ENCODE peak calls at places on chromosomes 1 and 21, in six cellular contexts. One of them, this sample, is unnamed. For H3K9me3, the result is how much of the 10 kb centered on the place peaks cover.

GRCh38 chr1:82838066-82838465 is 1037.3 kb downstream of the ADGRL2 start:
- DNase-seq in tibial artery: no peak
- DNase-seq in ovary: no peak
- DNase-seq in AG04450: no peak
- DNase-seq in effector memory CD4-positive, alpha-beta T cell: no peak
- DNase-seq in body of pancreas: no peak
- DNase-seq in this sample: no peak

GRCh38 chr1:165904948-165905347 is 77.5 kb downstream of the UCK2 start:
- DNase-seq in tibial artery: no peak
- DNase-seq in ovary: no peak
- DNase-seq in AG04450: no peak
- DNase-seq in effector memory CD4-positive, alpha-beta T cell: no peak
- DNase-seq in body of pancreas: no peak
- DNase-seq in this sample: no peak

GRCh38 chr1:180428782-180429695 is 73.3 kb downstream of the ACBD6 start:
- DNase-seq in tibial artery: no peak
- DNase-seq in ovary: no peak
- DNase-seq in AG04450: no peak
- DNase-seq in effector memory CD4-positive, alpha-beta T cell: no peak
- DNase-seq in body of pancreas: no peak
- DNase-seq in this sample: no peak

GRCh38 chr1:157566484-157567300 is 14.4 kb upstream of the FCRL5 start:
- DNase-seq in tibial artery: no peak
- DNase-seq in ovary: no peak
- DNase-seq in AG04450: no peak
- DNase-seq in effector memory CD4-positive, alpha-beta T cell: no peak
- DNase-seq in body of pancreas: no peak
- DNase-seq in this sample: no peak

GRCh38 chr1:114821978-114822377 is 32.7 kb upstream of the SYCP1 start:
- DNase-seq in tibial artery: no peak
- DNase-seq in ovary: no peak
- DNase-seq in AG04450: no peak
- DNase-seq in effector memory CD4-positive, alpha-beta T cell: no peak
- DNase-seq in body of pancreas: no peak
- DNase-seq in this sample: no peak

GRCh38 chr1:207807395-207808321 is 55.8 kb downstream of the CD46 start:
- DNase-seq in tibial artery: peak
- DNase-seq in ovary: peak
- DNase-seq in AG04450: no peak
- DNase-seq in effector memory CD4-positive, alpha-beta T cell: no peak
- DNase-seq in body of pancreas: peak
- DNase-seq in this sample: no peak

GRCh38 chr1:16236091-16236494 is 890 bp downstream of the CPLANE2 start:
- DNase-seq in tibial artery: no peak
- DNase-seq in ovary: peak
- DNase-seq in AG04450: no peak
- DNase-seq in effector memory CD4-positive, alpha-beta T cell: peak
- DNase-seq in body of pancreas: peak
- DNase-seq in this sample: peak

GRCh38 chr1:15733726-15734226 is 2.3 kb upstream of the SLC25A34 start:
- DNase-seq in tibial artery: peak
- DNase-seq in ovary: no peak
- DNase-seq in AG04450: no peak
- DNase-seq in effector memory CD4-positive, alpha-beta T cell: no peak
- DNase-seq in body of pancreas: no peak
- DNase-seq in this sample: no peak

GRCh38 chr1:214249651-214250050 is 31.3 kb upstream of the SMYD2 start:
- DNase-seq in tibial artery: no peak
- DNase-seq in ovary: no peak
- DNase-seq in AG04450: no peak
- DNase-seq in effector memory CD4-positive, alpha-beta T cell: no peak
- DNase-seq in body of pancreas: no peak
- DNase-seq in this sample: no peak

GRCh38 chr1:99447716-99448115 is 183.4 kb downstream of the PLPPR4 start:
- DNase-seq in tibial artery: no peak
- DNase-seq in ovary: no peak
- DNase-seq in AG04450: no peak
- DNase-seq in effector memory CD4-positive, alpha-beta T cell: no peak
- DNase-seq in body of pancreas: no peak
- DNase-seq in this sample: no peak

GRCh38 chr1:238242156-238242555 is 351.4 kb upstream of the ZP4 start:
- DNase-seq in tibial artery: no peak
- DNase-seq in ovary: no peak
- DNase-seq in AG04450: no peak
- DNase-seq in effector memory CD4-positive, alpha-beta T cell: no peak
- DNase-seq in body of pancreas: no peak
- DNase-seq in this sample: no peak

GRCh38 chr1:202189012-202189790 is 4.4 kb upstream of the LGR6 start:
- DNase-seq in tibial artery: peak
- DNase-seq in ovary: peak
- DNase-seq in AG04450: no peak
- DNase-seq in effector memory CD4-positive, alpha-beta T cell: peak
- DNase-seq in body of pancreas: peak
- DNase-seq in this sample: peak

GRCh38 chr1:180527270-180527669 is 24.9 kb upstream of the ACBD6 start:
- DNase-seq in tibial artery: no peak
- DNase-seq in ovary: no peak
- DNase-seq in AG04450: no peak
- DNase-seq in effector memory CD4-positive, alpha-beta T cell: no peak
- DNase-seq in body of pancreas: no peak
- DNase-seq in this sample: peak

GRCh38 chr1:174815036-174815435 is 184.7 kb upstream of the CACYBP start:
- DNase-seq in tibial artery: no peak
- DNase-seq in ovary: no peak
- DNase-seq in AG04450: no peak
- DNase-seq in effector memory CD4-positive, alpha-beta T cell: no peak
- DNase-seq in body of pancreas: no peak
- DNase-seq in this sample: peak

GRCh38 chr1:231420959-231421615 is 1.0 kb downstream of the EGLN1 start:
- DNase-seq in tibial artery: peak
- DNase-seq in ovary: peak
- DNase-seq in AG04450: no peak
- DNase-seq in effector memory CD4-positive, alpha-beta T cell: peak
- DNase-seq in body of pancreas: peak
- DNase-seq in this sample: peak

GRCh38 chr1:208080396-208081276 is 163.5 kb downstream of the PLXNA2 start:
- DNase-seq in tibial artery: no peak
- DNase-seq in ovary: no peak
- DNase-seq in AG04450: no peak
- DNase-seq in effector memory CD4-positive, alpha-beta T cell: no peak
- DNase-seq in body of pancreas: no peak
- DNase-seq in this sample: no peak

GRCh38 chr1:236144446-236145150 is 2.3 kb downstream of the GPR137B start:
- DNase-seq in tibial artery: no peak
- DNase-seq in ovary: no peak
- DNase-seq in AG04450: no peak
- DNase-seq in effector memory CD4-positive, alpha-beta T cell: no peak
- DNase-seq in body of pancreas: no peak
- DNase-seq in this sample: no peak

GRCh38 chr1:94434339-94435092 is 16.3 kb downstream of the ABCD3 start:
- DNase-seq in tibial artery: no peak
- DNase-seq in ovary: no peak
- DNase-seq in AG04450: no peak
- DNase-seq in effector memory CD4-positive, alpha-beta T cell: no peak
- DNase-seq in body of pancreas: no peak
- DNase-seq in this sample: no peak
- H3K9me3 ChIP-seq in tibial artery: under half
- H3K9me3 ChIP-seq in ovary: under half
- H3K9me3 ChIP-seq in AG04450: under half
- H3K9me3 ChIP-seq in effector memory CD4-positive, alpha-beta T cell: under half
- H3K9me3 ChIP-seq in body of pancreas: under half
- H3K9me3 ChIP-seq in this sample: under half

GRCh38 chr21:21236981-21237380 is 238.8 kb downstream of the NCAM2 start:
- DNase-seq in tibial artery: no peak
- DNase-seq in ovary: no peak
- DNase-seq in AG04450: no peak
- DNase-seq in effector memory CD4-positive, alpha-beta T cell: no peak
- DNase-seq in body of pancreas: no peak
- DNase-seq in this sample: no peak

GRCh38 chr21:21238882-21239400 is 240.7 kb downstream of the NCAM2 start:
- DNase-seq in tibial artery: no peak
- DNase-seq in ovary: no peak
- DNase-seq in AG04450: no peak
- DNase-seq in effector memory CD4-positive, alpha-beta T cell: no peak
- DNase-seq in body of pancreas: no peak
- DNase-seq in this sample: no peak
- H3K9me3 ChIP-seq in tibial artery: under half
- H3K9me3 ChIP-seq in ovary: under half
- H3K9me3 ChIP-seq in AG04450: under half
- H3K9me3 ChIP-seq in effector memory CD4-positive, alpha-beta T cell: under half
- H3K9me3 ChIP-seq in body of pancreas: under half
- H3K9me3 ChIP-seq in this sample: under half

GRCh38 chr1:152501704-152502103 is 8.9 kb upstream of the LCE5A start:
- DNase-seq in tibial artery: no peak
- DNase-seq in ovary: no peak
- DNase-seq in AG04450: no peak
- DNase-seq in effector memory CD4-positive, alpha-beta T cell: no peak
- DNase-seq in body of pancreas: peak
- DNase-seq in this sample: peak
- H3K9me3 ChIP-seq in tibial artery: under half
- H3K9me3 ChIP-seq in ovary: under half
- H3K9me3 ChIP-seq in AG04450: under half
- H3K9me3 ChIP-seq in effector memory CD4-positive, alpha-beta T cell: under half
- H3K9me3 ChIP-seq in body of pancreas: under half
- H3K9me3 ChIP-seq in this sample: under half

GRCh38 chr1:54819195-54819536 is 18.0 kb upstream of the TTC22 start:
- DNase-seq in tibial artery: no peak
- DNase-seq in ovary: no peak
- DNase-seq in AG04450: no peak
- DNase-seq in effector memory CD4-positive, alpha-beta T cell: no peak
- DNase-seq in body of pancreas: no peak
- DNase-seq in this sample: no peak

GRCh38 chr1:54826226-54826816 is 25.2 kb upstream of the TTC22 start:
- DNase-seq in tibial artery: peak
- DNase-seq in ovary: no peak
- DNase-seq in AG04450: no peak
- DNase-seq in effector memory CD4-positive, alpha-beta T cell: no peak
- DNase-seq in body of pancreas: no peak
- DNase-seq in this sample: no peak

GRCh38 chr1:54825696-54826095 is 24.6 kb upstream of the TTC22 start:
- DNase-seq in tibial artery: peak
- DNase-seq in ovary: no peak
- DNase-seq in AG04450: no peak
- DNase-seq in effector memory CD4-positive, alpha-beta T cell: no peak
- DNase-seq in body of pancreas: no peak
- DNase-seq in this sample: no peak

GRCh38 chr1:54819733-54820132 is 18.6 kb upstream of the TTC22 start:
- DNase-seq in tibial artery: no peak
- DNase-seq in ovary: no peak
- DNase-seq in AG04450: no peak
- DNase-seq in effector memory CD4-positive, alpha-beta T cell: no peak
- DNase-seq in body of pancreas: no peak
- DNase-seq in this sample: no peak

DNA sequence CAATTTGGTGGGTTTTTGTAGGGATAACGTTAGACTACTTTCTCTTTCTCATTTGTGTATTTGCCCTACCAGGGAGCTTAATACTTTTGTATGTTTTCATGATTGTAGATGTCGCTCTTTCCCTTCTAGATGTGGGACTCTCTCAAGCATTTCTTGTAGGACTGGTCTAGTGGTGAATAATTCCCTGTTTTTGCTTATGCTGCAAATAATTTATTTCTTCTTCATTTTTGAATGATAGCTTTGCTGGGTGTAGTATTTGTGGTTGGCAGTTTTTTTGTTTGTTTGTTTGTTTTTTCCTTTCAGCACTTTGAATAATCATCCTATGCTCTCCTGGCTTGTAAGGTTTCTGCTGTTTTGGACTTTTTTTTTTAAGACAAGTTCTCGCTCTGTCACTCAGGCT is 22.5 kb upstream of the TTC22 start:
- DNase-seq in tibial artery: no peak
- DNase-seq in ovary: no peak
- DNase-seq in AG04450: no peak
- DNase-seq in effector memory CD4-positive, alpha-beta T cell: no peak
- DNase-seq in body of pancreas: no peak
- DNase-seq in this sample: no peak
- H3K9me3 ChIP-seq in tibial artery: under half
- H3K9me3 ChIP-seq in ovary: under half
- H3K9me3 ChIP-seq in AG04450: under half
- H3K9me3 ChIP-seq in effector memory CD4-positive, alpha-beta T cell: under half
- H3K9me3 ChIP-seq in body of pancreas: under half
- H3K9me3 ChIP-seq in this sample: under half

GRCh38 chr21:9780441-9780937 is 740.9 kb upstream of the TPTE start:
- DNase-seq in tibial artery: no peak
- DNase-seq in ovary: no peak
- DNase-seq in AG04450: no peak
- DNase-seq in effector memory CD4-positive, alpha-beta T cell: no peak
- DNase-seq in body of pancreas: no peak
- DNase-seq in this sample: no peak
- H3K9me3 ChIP-seq in tibial artery: under half
- H3K9me3 ChIP-seq in ovary: under half
- H3K9me3 ChIP-seq in AG04450: under half
- H3K9me3 ChIP-seq in effector memory CD4-positive, alpha-beta T cell: under half
- H3K9me3 ChIP-seq in body of pancreas: under half
- H3K9me3 ChIP-seq in this sample: under half